ENCODE peak calls at places on chromosomes 12 and 14, in seven cellular contexts. One of them, this sample, is unnamed. For H3K36me3, the result is how much of the 10 kb centered on the place peaks cover.

GRCh38 chr12:121806556-121807308 is 2.9 kb downstream of the SETD1B start:
- DNase-seq in CD8-positive, alpha-beta T cell: no peak
- DNase-seq in uterus: peak
- DNase-seq in Panc1: no peak
- DNase-seq in mucosa of descending colon: peak
- DNase-seq in breast epithelium: no peak
- DNase-seq in endothelial cell of umbilical vein: no peak
- DNase-seq in this sample: no peak

GRCh38 chr14:22296722-22297121 is 292.3 kb downstream of the DAD1 start:
- DNase-seq in CD8-positive, alpha-beta T cell: no peak
- DNase-seq in uterus: no peak
- DNase-seq in Panc1: no peak
- DNase-seq in mucosa of descending colon: no peak
- DNase-seq in breast epithelium: no peak
- DNase-seq in endothelial cell of umbilical vein: no peak
- DNase-seq in this sample: no peak

GRCh38 chr14:71175491-71175890 is 268.2 kb downstream of the PCNX1 start:
- DNase-seq in CD8-positive, alpha-beta T cell: no peak
- DNase-seq in uterus: no peak
- DNase-seq in Panc1: no peak
- DNase-seq in mucosa of descending colon: no peak
- DNase-seq in breast epithelium: peak
- DNase-seq in endothelial cell of umbilical vein: no peak
- DNase-seq in this sample: no peak

GRCh38 chr14:98161366-98161765 is 1110.6 kb downstream of the BCL11B start:
- DNase-seq in CD8-positive, alpha-beta T cell: no peak
- DNase-seq in uterus: no peak
- DNase-seq in Panc1: no peak
- DNase-seq in mucosa of descending colon: no peak
- DNase-seq in breast epithelium: peak
- DNase-seq in endothelial cell of umbilical vein: no peak
- DNase-seq in this sample: no peak

GRCh38 chr12:56206373-56207166 is 15.2 kb downstream of the RNF41 start:
- DNase-seq in CD8-positive, alpha-beta T cell: no peak
- DNase-seq in uterus: peak
- DNase-seq in Panc1: no peak
- DNase-seq in mucosa of descending colon: no peak
- DNase-seq in breast epithelium: no peak
- DNase-seq in endothelial cell of umbilical vein: peak
- DNase-seq in this sample: peak

GRCh38 chr14:74326369-74327152 is 21.7 kb upstream of the VRTN start:
- DNase-seq in CD8-positive, alpha-beta T cell: no peak
- DNase-seq in uterus: no peak
- DNase-seq in Panc1: no peak
- DNase-seq in mucosa of descending colon: no peak
- DNase-seq in breast epithelium: no peak
- DNase-seq in endothelial cell of umbilical vein: no peak
- DNase-seq in this sample: no peak

GRCh38 chr12:77477907-77478533 is 352.7 kb upstream of the NAV3 start:
- DNase-seq in CD8-positive, alpha-beta T cell: no peak
- DNase-seq in uterus: no peak
- DNase-seq in Panc1: no peak
- DNase-seq in mucosa of descending colon: no peak
- DNase-seq in breast epithelium: no peak
- DNase-seq in endothelial cell of umbilical vein: no peak
- DNase-seq in this sample: no peak

GRCh38 chr14:88533203-88533602 is 21.6 kb downstream of the PTPN21 start:
- DNase-seq in CD8-positive, alpha-beta T cell: no peak
- DNase-seq in uterus: no peak
- DNase-seq in Panc1: no peak
- DNase-seq in mucosa of descending colon: no peak
- DNase-seq in breast epithelium: no peak
- DNase-seq in endothelial cell of umbilical vein: no peak
- DNase-seq in this sample: no peak

GRCh38 chr12:64912501-64912900 is 88.1 kb downstream of the TBC1D30 start:
- DNase-seq in CD8-positive, alpha-beta T cell: no peak
- DNase-seq in uterus: peak
- DNase-seq in Panc1: no peak
- DNase-seq in mucosa of descending colon: no peak
- DNase-seq in breast epithelium: no peak
- DNase-seq in endothelial cell of umbilical vein: no peak
- DNase-seq in this sample: no peak

GRCh38 chr12:100229036-100229635 is 28.5 kb downstream of the ACTR6 start:
- DNase-seq in CD8-positive, alpha-beta T cell: no peak
- DNase-seq in uterus: no peak
- DNase-seq in Panc1: peak
- DNase-seq in mucosa of descending colon: no peak
- DNase-seq in breast epithelium: no peak
- DNase-seq in endothelial cell of umbilical vein: no peak
- DNase-seq in this sample: no peak

GRCh38 chr14:50714452-50715073 is 46.5 kb upstream of the SAV1 start:
- DNase-seq in CD8-positive, alpha-beta T cell: no peak
- DNase-seq in uterus: no peak
- DNase-seq in Panc1: no peak
- DNase-seq in mucosa of descending colon: no peak
- DNase-seq in breast epithelium: no peak
- DNase-seq in endothelial cell of umbilical vein: peak
- DNase-seq in this sample: no peak

GRCh38 chr12:64673490-64674169 is 63.3 kb downstream of the RASSF3 start:
- DNase-seq in CD8-positive, alpha-beta T cell: no peak
- DNase-seq in uterus: no peak
- DNase-seq in Panc1: no peak
- DNase-seq in mucosa of descending colon: no peak
- DNase-seq in breast epithelium: no peak
- DNase-seq in endothelial cell of umbilical vein: peak
- DNase-seq in this sample: no peak

GRCh38 chr14:36700656-36701055 is 39.0 kb downstream of the PAX9 start:
- DNase-seq in CD8-positive, alpha-beta T cell: no peak
- DNase-seq in uterus: no peak
- DNase-seq in Panc1: no peak
- DNase-seq in mucosa of descending colon: no peak
- DNase-seq in breast epithelium: no peak
- DNase-seq in endothelial cell of umbilical vein: no peak
- DNase-seq in this sample: no peak
- H3K36me3 ChIP-seq in CD8-positive, alpha-beta T cell: under half
- H3K36me3 ChIP-seq in uterus: under half
- H3K36me3 ChIP-seq in Panc1: under half
- H3K36me3 ChIP-seq in mucosa of descending colon: under half
- H3K36me3 ChIP-seq in breast epithelium: under half
- H3K36me3 ChIP-seq in endothelial cell of umbilical vein: under half
- H3K36me3 ChIP-seq in this sample: under half

DNA sequence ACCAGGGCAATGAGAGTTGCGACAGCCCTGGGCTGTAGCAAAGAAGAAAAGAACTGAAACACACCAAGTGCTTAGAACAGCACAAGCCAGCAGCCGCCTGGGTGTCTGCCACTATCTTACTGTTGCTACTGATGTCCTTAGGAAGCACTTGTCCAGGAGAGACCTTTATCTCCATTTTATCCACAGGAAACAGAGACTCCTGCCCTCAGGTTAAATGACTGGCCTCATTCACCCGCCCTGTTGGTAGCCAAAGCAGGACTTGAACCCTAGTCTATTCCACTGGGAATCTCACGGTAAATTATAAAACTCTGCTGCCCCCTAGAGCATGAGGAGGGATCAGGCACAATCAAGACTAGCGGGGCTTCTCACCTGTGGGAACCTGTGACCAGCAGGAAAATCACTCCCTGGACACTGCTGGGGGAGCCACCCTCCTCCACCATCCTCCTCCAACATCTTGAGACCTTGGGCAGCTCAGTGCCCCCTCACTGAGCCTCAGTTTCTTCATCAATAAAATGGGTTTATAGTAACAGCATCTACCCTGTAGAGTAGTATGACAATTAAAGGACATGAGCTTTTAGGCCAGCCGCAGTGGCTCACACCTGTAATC is 20.5 kb upstream of the TESC start:
- DNase-seq in CD8-positive, alpha-beta T cell: no peak
- DNase-seq in uterus: no peak
- DNase-seq in Panc1: peak
- DNase-seq in mucosa of descending colon: no peak
- DNase-seq in breast epithelium: no peak
- DNase-seq in endothelial cell of umbilical vein: no peak
- DNase-seq in this sample: peak
- TF ChIP-seq CTCF in CD8-positive, alpha-beta T cell: peak
- TF ChIP-seq CTCF in uterus: peak
- TF ChIP-seq CTCF in Panc1: peak
- TF ChIP-seq CTCF in mucosa of descending colon: no peak
- TF ChIP-seq CTCF in breast epithelium: peak
- TF ChIP-seq CTCF in endothelial cell of umbilical vein: peak
- TF ChIP-seq CTCF in this sample: peak

DNA sequence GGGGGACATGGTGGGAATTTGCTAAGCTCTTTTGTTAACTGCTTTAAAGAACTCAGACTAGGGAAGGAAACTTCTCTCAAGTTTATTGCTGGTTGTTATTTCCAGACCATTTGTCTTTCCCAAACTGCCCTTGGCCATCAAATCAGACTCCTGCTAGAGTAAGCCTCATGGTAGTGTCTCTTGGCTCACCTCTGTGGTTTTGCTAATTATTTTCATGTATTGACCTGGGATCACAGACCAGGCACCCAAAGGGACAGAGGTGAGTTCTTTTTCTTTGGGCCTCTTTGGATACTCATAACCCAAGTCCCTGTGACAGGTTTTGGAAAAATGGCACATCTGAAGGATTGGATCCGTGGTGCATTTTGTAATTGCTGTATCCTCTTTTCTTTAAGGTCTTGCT is 11.2 kb downstream of the ETV6 start:
- DNase-seq in CD8-positive, alpha-beta T cell: no peak
- DNase-seq in uterus: no peak
- DNase-seq in Panc1: no peak
- DNase-seq in mucosa of descending colon: no peak
- DNase-seq in breast epithelium: no peak
- DNase-seq in endothelial cell of umbilical vein: no peak
- DNase-seq in this sample: no peak
- H3K36me3 ChIP-seq in CD8-positive, alpha-beta T cell: under half
- H3K36me3 ChIP-seq in uterus: under half
- H3K36me3 ChIP-seq in Panc1: under half
- H3K36me3 ChIP-seq in mucosa of descending colon: under half
- H3K36me3 ChIP-seq in breast epithelium: under half
- H3K36me3 ChIP-seq in endothelial cell of umbilical vein: under half
- H3K36me3 ChIP-seq in this sample: under half

DNA sequence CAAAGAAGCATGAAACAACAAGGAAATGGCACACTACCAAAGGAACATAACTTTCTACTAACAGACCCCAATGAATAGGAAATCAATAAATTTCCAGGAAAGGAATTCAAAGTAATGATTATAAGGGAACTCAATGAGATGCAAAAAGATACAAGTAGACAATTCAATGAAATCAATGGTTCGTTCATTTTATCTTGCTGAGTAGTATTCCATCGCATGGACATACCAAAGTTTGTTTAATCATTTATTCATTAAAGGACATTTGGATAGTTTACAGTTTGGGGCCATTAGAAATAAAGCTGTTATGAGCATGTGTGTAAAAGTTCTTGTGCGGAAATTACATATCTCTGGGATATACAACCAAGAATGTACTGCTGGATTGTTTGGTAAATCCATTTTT is 35.0 kb upstream of the LYZ start:
- DNase-seq in CD8-positive, alpha-beta T cell: no peak
- DNase-seq in uterus: no peak
- DNase-seq in Panc1: no peak
- DNase-seq in mucosa of descending colon: no peak
- DNase-seq in breast epithelium: no peak
- DNase-seq in endothelial cell of umbilical vein: no peak
- DNase-seq in this sample: no peak
- TF ChIP-seq CTCF in CD8-positive, alpha-beta T cell: no peak
- TF ChIP-seq CTCF in uterus: no peak
- TF ChIP-seq CTCF in Panc1: no peak
- TF ChIP-seq CTCF in mucosa of descending colon: no peak
- TF ChIP-seq CTCF in breast epithelium: no peak
- TF ChIP-seq CTCF in endothelial cell of umbilical vein: no peak
- TF ChIP-seq CTCF in this sample: no peak

GRCh38 chr12:112486361-112486760 is 67.6 kb downstream of the PTPN11 start:
- DNase-seq in CD8-positive, alpha-beta T cell: no peak
- DNase-seq in uterus: no peak
- DNase-seq in Panc1: no peak
- DNase-seq in mucosa of descending colon: no peak
- DNase-seq in breast epithelium: no peak
- DNase-seq in endothelial cell of umbilical vein: no peak
- DNase-seq in this sample: no peak

GRCh38 chr12:112482734-112483133 is 64.0 kb downstream of the PTPN11 start:
- DNase-seq in CD8-positive, alpha-beta T cell: no peak
- DNase-seq in uterus: no peak
- DNase-seq in Panc1: no peak
- DNase-seq in mucosa of descending colon: no peak
- DNase-seq in breast epithelium: no peak
- DNase-seq in endothelial cell of umbilical vein: no peak
- DNase-seq in this sample: no peak

GRCh38 chr12:112488257-112488926 is 69.6 kb downstream of the PTPN11 start:
- DNase-seq in CD8-positive, alpha-beta T cell: no peak
- DNase-seq in uterus: no peak
- DNase-seq in Panc1: no peak
- DNase-seq in mucosa of descending colon: no peak
- DNase-seq in breast epithelium: no peak
- DNase-seq in endothelial cell of umbilical vein: no peak
- DNase-seq in this sample: no peak
- H3K36me3 ChIP-seq in CD8-positive, alpha-beta T cell: under half
- H3K36me3 ChIP-seq in uterus: under half
- H3K36me3 ChIP-seq in Panc1: under half
- H3K36me3 ChIP-seq in mucosa of descending colon: under half
- H3K36me3 ChIP-seq in breast epithelium: under half
- H3K36me3 ChIP-seq in endothelial cell of umbilical vein: under half
- H3K36me3 ChIP-seq in this sample: under half

DNA sequence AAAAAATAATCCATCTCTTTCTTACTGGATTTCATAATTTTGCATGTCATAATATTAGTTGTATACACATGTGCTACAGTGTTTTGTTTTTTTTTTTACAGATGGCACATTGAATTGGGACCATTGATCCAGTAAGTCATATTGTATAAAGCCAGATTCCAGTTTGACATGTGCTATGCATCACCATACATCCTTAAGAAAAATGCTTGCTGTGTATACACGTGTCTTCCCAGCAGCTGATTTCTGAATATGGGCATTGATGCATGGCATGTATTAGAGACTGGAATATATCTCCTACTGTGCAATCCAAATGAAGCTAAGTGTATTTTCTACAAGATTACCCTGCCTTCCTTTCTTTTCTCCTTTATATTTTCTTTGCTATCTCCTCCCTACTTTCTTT is 259.9 kb upstream of the DCN start:
- DNase-seq in CD8-positive, alpha-beta T cell: no peak
- DNase-seq in uterus: no peak
- DNase-seq in Panc1: no peak
- DNase-seq in mucosa of descending colon: no peak
- DNase-seq in breast epithelium: no peak
- DNase-seq in endothelial cell of umbilical vein: no peak
- DNase-seq in this sample: no peak
- TF ChIP-seq CTCF in CD8-positive, alpha-beta T cell: no peak
- TF ChIP-seq CTCF in uterus: no peak
- TF ChIP-seq CTCF in Panc1: no peak
- TF ChIP-seq CTCF in mucosa of descending colon: no peak
- TF ChIP-seq CTCF in breast epithelium: no peak
- TF ChIP-seq CTCF in endothelial cell of umbilical vein: no peak
- TF ChIP-seq CTCF in this sample: no peak